ENCODE peak calls at places on chromosomes 4 and X, in six cellular contexts. E, O, B, M, S and N are unnamed samples. For H3K4me1, the result is how much of the 10 kb centered on the place peaks cover.

GRCh38 chrX:49041683-49042529 is 1.3 kb downstream of the TFE3 start:
- DNase-seq in E (no peak), O (peak), B (peak), M (no peak), S (peak), N (peak)

GRCh38 chr4:188781655-188782054 is 642.4 kb downstream of the TRIML1 start:
- DNase-seq in E (no peak), O (no peak), B (no peak), M (no peak), S (peak), N (no peak)

GRCh38 chr4:109683621-109684253 is 19.5 kb downstream of the CASP6 start:
- DNase-seq in E (no peak), O (no peak), B (no peak), M (no peak), S (no peak), N (no peak)

GRCh38 chr4:127772769-127773671 is 9.1 kb upstream of the HSPA4L start:
- DNase-seq in E (no peak), O (no peak), B (no peak), M (no peak), S (no peak), N (no peak)

GRCh38 chr4:7964890-7965662 is 25.4 kb upstream of the AFAP1 start:
- DNase-seq in E (peak), O (peak), B (peak), M (peak), S (peak), N (peak)

GRCh38 chr4:183288955-183289354 is 31.1 kb downstream of the CLDN22 start:
- DNase-seq in E (no peak), O (no peak), B (no peak), M (no peak), S (peak), N (no peak)

GRCh38 chr4:110296892-110297291 is 98.5 kb upstream of the ELOVL6 start:
- DNase-seq in E (no peak), O (no peak), B (no peak), M (no peak), S (no peak), N (no peak)

GRCh38 chrX:133523094-133523493 is 107.8 kb upstream of the GPC4 start:
- DNase-seq in E (peak), O (no peak), B (peak), M (no peak), S (no peak), N (peak)

GRCh38 chr4:142274137-142274536 is 572.0 kb downstream of the INPP4B start:
- DNase-seq in E (no peak), O (no peak), B (no peak), M (no peak), S (no peak), N (no peak)

GRCh38 chr4:56910172-56910967 is 2.7 kb downstream of the REST start:
- DNase-seq in E (no peak), O (no peak), B (no peak), M (no peak), S (no peak), N (no peak)

GRCh38 chrX:1824855-1825254 is 210.0 kb downstream of the ASMT start:
- DNase-seq in E (no peak), O (no peak), B (no peak), M (no peak), S (no peak), N (no peak)

GRCh38 chrX:1582686-1583437 is 8.5 kb upstream of the AKAP17A start:
- DNase-seq in E (no peak), O (peak), B (no peak), M (no peak), S (peak), N (no peak)

GRCh38 chr4:6087669-6088068 is 69.4 kb upstream of the C4orf50 start:
- DNase-seq in E (no peak), O (no peak), B (no peak), M (peak), S (peak), N (no peak)

GRCh38 chrX:70456256-70456655 is 11.6 kb downstream of the DLG3 start:
- DNase-seq in E (no peak), O (peak), B (no peak), M (no peak), S (no peak), N (no peak)

GRCh38 chrX:73683236-73683859 is 120.4 kb downstream of the CHIC1 start:
- DNase-seq in E (no peak), O (no peak), B (no peak), M (no peak), S (no peak), N (no peak)

GRCh38 chr4:151471728-151472127 is 62.8 kb downstream of the FHIP1A start:
- DNase-seq in E (no peak), O (no peak), B (no peak), M (no peak), S (no peak), N (no peak)

GRCh38 chrX:131704136-131704695 is 160.3 kb downstream of the OR13H1 start:
- DNase-seq in E (no peak), O (peak), B (no peak), M (no peak), S (peak), N (peak)

GRCh38 chr4:38078590-38079381 is 118.6 kb downstream of the PTTG2 start:
- DNase-seq in E (no peak), O (no peak), B (no peak), M (no peak), S (peak), N (no peak)
- H3K4me1 ChIP-seq in E (under half), O (under half), B (half or more), M (under half), S (under half), N (under half)

DNA sequence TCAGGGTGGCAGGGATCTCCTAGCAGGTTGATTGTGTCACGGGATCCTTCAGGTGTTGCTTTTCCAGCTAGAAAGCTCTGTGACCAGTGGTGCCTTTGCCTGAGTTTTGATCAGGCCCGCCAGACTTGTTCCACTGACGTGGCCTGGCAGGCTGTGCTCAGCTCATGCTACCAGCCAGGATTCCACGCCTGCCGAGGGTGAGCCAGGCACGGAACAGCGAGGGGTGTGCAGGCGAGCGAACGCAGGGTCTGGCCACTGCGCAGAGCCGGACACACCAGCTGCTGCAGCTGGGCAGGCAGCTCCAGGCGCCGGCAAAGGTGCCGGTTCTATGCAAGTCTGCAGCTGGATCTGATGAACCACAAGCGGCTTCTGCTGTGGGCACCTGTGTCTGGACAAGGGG is 17.1 kb upstream of the SAT1 start:
- DNase-seq in E (no peak), O (no peak), B (no peak), M (no peak), S (no peak), N (no peak)
- H3K4me1 ChIP-seq in E (under half), O (under half), B (under half), M (under half), S (under half), N (under half)

GRCh38 chrX:12951590-12951965 is 23.3 kb upstream of the TMSB4X start:
- DNase-seq in E (no peak), O (no peak), B (no peak), M (no peak), S (no peak), N (no peak)
- H3K4me1 ChIP-seq in E (under half), O (half or more), B (under half), M (under half), S (under half), N (under half)

GRCh38 chr4:1170156-1170804 is 2.1 kb downstream of the SPON2 start:
- DNase-seq in E (no peak), O (no peak), B (no peak), M (no peak), S (no peak), N (no peak)
- H3K4me1 ChIP-seq in E (under half), O (under half), B (half or more), M (under half), S (under half), N (under half)

DNA sequence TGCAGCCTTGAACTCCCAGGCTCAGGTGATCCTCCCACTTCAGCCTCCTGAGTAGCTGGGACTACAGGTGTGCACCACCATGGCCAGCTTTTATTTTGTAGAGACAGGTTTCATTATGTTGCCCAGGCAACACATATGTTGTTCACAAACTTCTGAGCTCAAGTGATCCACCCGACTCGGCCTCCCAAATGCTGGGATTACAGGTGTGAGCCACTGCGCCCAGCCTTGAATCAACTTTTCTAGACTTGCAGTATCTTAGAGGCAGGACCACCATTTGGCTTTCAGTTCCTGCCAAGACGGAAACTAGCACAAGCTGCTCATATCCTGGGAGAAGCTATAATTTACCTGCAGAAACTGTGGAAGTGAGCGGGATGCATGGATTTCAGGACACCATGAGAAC is 19.9 kb downstream of the NAT8L start:
- DNase-seq in E (no peak), O (no peak), B (no peak), M (no peak), S (no peak), N (no peak)
- H3K4me1 ChIP-seq in E (under half), O (under half), B (under half), M (under half), S (under half), N (under half)

GRCh38 chr4:2570036-2570435 is 33.6 kb downstream of the FAM193A start:
- DNase-seq in E (no peak), O (no peak), B (no peak), M (no peak), S (no peak), N (no peak)
- H3K4me1 ChIP-seq in E (under half), O (under half), B (half or more), M (under half), S (under half), N (under half)

DNA sequence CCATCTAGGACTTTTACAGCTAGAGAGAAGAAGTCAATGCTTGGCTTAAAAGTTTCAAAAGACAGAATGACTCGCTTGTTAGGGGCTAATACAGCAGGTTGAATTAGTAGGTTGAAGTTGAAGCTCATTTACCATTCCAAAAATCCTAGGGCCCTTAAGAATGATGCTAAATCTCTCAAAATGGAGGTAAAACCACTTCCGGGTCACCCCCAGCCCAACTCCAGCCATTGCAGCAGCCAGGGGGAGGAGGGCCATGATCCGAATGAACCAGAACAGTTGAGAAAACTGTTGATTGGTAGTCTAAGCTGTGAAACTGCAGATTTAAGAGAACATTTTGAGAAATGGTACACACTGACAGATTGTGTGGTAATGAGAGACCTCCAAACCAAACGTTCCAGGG is 245.4 kb downstream of the HNRNPD start:
- DNase-seq in E (no peak), O (no peak), B (no peak), M (no peak), S (no peak), N (no peak)
- H3K4me1 ChIP-seq in E (under half), O (under half), B (under half), M (under half), S (under half), N (under half)